ENCODE peak calls at places on chromosome 13, in ten cellular contexts. One of them, this sample, is unnamed.

GRCh38 chr13:44686478-44687071 is 110.4 kb upstream of the TSC22D1 start:
- DNase-seq in neural crest cell: no peak
- DNase-seq in tibial artery: no peak
- DNase-seq in pancreas: no peak
- DNase-seq in mucosa of gallbladder: no peak
- DNase-seq in central memory CD4-positive, alpha-beta T cell: no peak
- DNase-seq in WTC11: no peak
- DNase-seq in amniotic stem cell: no peak
- DNase-seq in fibroblast of the aortic adventitia: no peak
- DNase-seq in fibroblast of pulmonary artery: no peak
- DNase-seq in this sample: no peak

GRCh38 chr13:33351324-33351723 is 65.8 kb upstream of the STARD13 start:
- DNase-seq in tibial artery: no peak
- DNase-seq in fibroblast of pulmonary artery: peak
- DNase-seq in amniotic stem cell: no peak
- DNase-seq in WTC11: no peak
- DNase-seq in pancreas: no peak
- DNase-seq in central memory CD4-positive, alpha-beta T cell: no peak
- DNase-seq in mucosa of gallbladder: no peak
- DNase-seq in fibroblast of the aortic adventitia: peak
- DNase-seq in neural crest cell: no peak
- DNase-seq in this sample: no peak

GRCh38 chr13:111284579-111284978 is 35.9 kb upstream of the TEX29 start:
- DNase-seq in WTC11: no peak
- DNase-seq in central memory CD4-positive, alpha-beta T cell: no peak
- DNase-seq in pancreas: no peak
- DNase-seq in neural crest cell: no peak
- DNase-seq in fibroblast of the aortic adventitia: no peak
- DNase-seq in fibroblast of pulmonary artery: no peak
- DNase-seq in amniotic stem cell: no peak
- DNase-seq in tibial artery: no peak
- DNase-seq in mucosa of gallbladder: no peak
- DNase-seq in this sample: no peak

GRCh38 chr13:109271061-109271460 is 515.3 kb downstream of the IRS2 start:
- DNase-seq in central memory CD4-positive, alpha-beta T cell: no peak
- DNase-seq in fibroblast of pulmonary artery: no peak
- DNase-seq in neural crest cell: no peak
- DNase-seq in fibroblast of the aortic adventitia: no peak
- DNase-seq in WTC11: no peak
- DNase-seq in tibial artery: no peak
- DNase-seq in mucosa of gallbladder: no peak
- DNase-seq in pancreas: no peak
- DNase-seq in amniotic stem cell: no peak
- DNase-seq in this sample: no peak

GRCh38 chr13:111371211-111371610 is 50.8 kb downstream of the TEX29 start:
- DNase-seq in tibial artery: no peak
- DNase-seq in WTC11: no peak
- DNase-seq in fibroblast of pulmonary artery: peak
- DNase-seq in mucosa of gallbladder: no peak
- DNase-seq in central memory CD4-positive, alpha-beta T cell: no peak
- DNase-seq in pancreas: no peak
- DNase-seq in amniotic stem cell: no peak
- DNase-seq in fibroblast of the aortic adventitia: peak
- DNase-seq in neural crest cell: no peak
- DNase-seq in this sample: no peak

GRCh38 chr13:39935155-39935554 is 279.7 kb downstream of the COG6 start:
- DNase-seq in central memory CD4-positive, alpha-beta T cell: no peak
- DNase-seq in pancreas: no peak
- DNase-seq in mucosa of gallbladder: no peak
- DNase-seq in fibroblast of the aortic adventitia: no peak
- DNase-seq in fibroblast of pulmonary artery: no peak
- DNase-seq in WTC11: no peak
- DNase-seq in amniotic stem cell: no peak
- DNase-seq in tibial artery: no peak
- DNase-seq in neural crest cell: no peak
- DNase-seq in this sample: no peak

GRCh38 chr13:107438251-107438650 is 777.1 kb downstream of the LIG4 start:
- DNase-seq in fibroblast of pulmonary artery: no peak
- DNase-seq in amniotic stem cell: no peak
- DNase-seq in pancreas: no peak
- DNase-seq in WTC11: no peak
- DNase-seq in fibroblast of the aortic adventitia: peak
- DNase-seq in neural crest cell: no peak
- DNase-seq in tibial artery: no peak
- DNase-seq in mucosa of gallbladder: no peak
- DNase-seq in central memory CD4-positive, alpha-beta T cell: no peak
- DNase-seq in this sample: peak

GRCh38 chr13:36919206-36919832 is 719 bp downstream of the SMAD9 start:
- DNase-seq in pancreas: peak
- DNase-seq in amniotic stem cell: no peak
- DNase-seq in fibroblast of pulmonary artery: peak
- DNase-seq in WTC11: peak
- DNase-seq in neural crest cell: peak
- DNase-seq in tibial artery: peak
- DNase-seq in mucosa of gallbladder: no peak
- DNase-seq in fibroblast of the aortic adventitia: peak
- DNase-seq in central memory CD4-positive, alpha-beta T cell: no peak
- DNase-seq in this sample: peak

GRCh38 chr13:25406377-25406776 is 34.6 kb downstream of the ATP8A2 start:
- DNase-seq in amniotic stem cell: no peak
- DNase-seq in fibroblast of pulmonary artery: no peak
- DNase-seq in mucosa of gallbladder: no peak
- DNase-seq in pancreas: no peak
- DNase-seq in neural crest cell: no peak
- DNase-seq in WTC11: peak
- DNase-seq in tibial artery: no peak
- DNase-seq in fibroblast of the aortic adventitia: no peak
- DNase-seq in central memory CD4-positive, alpha-beta T cell: no peak
- DNase-seq in this sample: no peak

GRCh38 chr13:102291587-102292218 is 110.1 kb downstream of the FGF14 start:
- DNase-seq in amniotic stem cell: no peak
- DNase-seq in neural crest cell: no peak
- DNase-seq in fibroblast of the aortic adventitia: peak
- DNase-seq in tibial artery: no peak
- DNase-seq in mucosa of gallbladder: no peak
- DNase-seq in WTC11: no peak
- DNase-seq in fibroblast of pulmonary artery: peak
- DNase-seq in central memory CD4-positive, alpha-beta T cell: no peak
- DNase-seq in pancreas: no peak
- DNase-seq in this sample: no peak

GRCh38 chr13:37736040-37736439 is 133.5 kb downstream of the TRPC4 start:
- DNase-seq in neural crest cell: no peak
- DNase-seq in central memory CD4-positive, alpha-beta T cell: no peak
- DNase-seq in amniotic stem cell: no peak
- DNase-seq in fibroblast of the aortic adventitia: no peak
- DNase-seq in pancreas: no peak
- DNase-seq in mucosa of gallbladder: no peak
- DNase-seq in tibial artery: no peak
- DNase-seq in WTC11: no peak
- DNase-seq in fibroblast of pulmonary artery: no peak
- DNase-seq in this sample: no peak

GRCh38 chr13:55298201-55298600 is 1842.5 kb upstream of the PRR20A start:
- DNase-seq in tibial artery: no peak
- DNase-seq in pancreas: no peak
- DNase-seq in central memory CD4-positive, alpha-beta T cell: no peak
- DNase-seq in amniotic stem cell: no peak
- DNase-seq in WTC11: no peak
- DNase-seq in fibroblast of the aortic adventitia: no peak
- DNase-seq in fibroblast of pulmonary artery: no peak
- DNase-seq in neural crest cell: no peak
- DNase-seq in mucosa of gallbladder: no peak
- DNase-seq in this sample: no peak

GRCh38 chr13:33838567-33839131 is 20.7 kb downstream of the RFC3 start:
- DNase-seq in fibroblast of pulmonary artery: peak
- DNase-seq in amniotic stem cell: no peak
- DNase-seq in WTC11: no peak
- DNase-seq in tibial artery: no peak
- DNase-seq in pancreas: no peak
- DNase-seq in central memory CD4-positive, alpha-beta T cell: no peak
- DNase-seq in mucosa of gallbladder: no peak
- DNase-seq in fibroblast of the aortic adventitia: peak
- DNase-seq in neural crest cell: no peak
- DNase-seq in this sample: no peak

GRCh38 chr13:110907951-110908898 is 6.6 kb downstream of the ANKRD10 start:
- DNase-seq in fibroblast of pulmonary artery: peak
- DNase-seq in pancreas: no peak
- DNase-seq in amniotic stem cell: no peak
- DNase-seq in WTC11: no peak
- DNase-seq in mucosa of gallbladder: peak
- DNase-seq in tibial artery: no peak
- DNase-seq in fibroblast of the aortic adventitia: peak
- DNase-seq in neural crest cell: no peak
- DNase-seq in central memory CD4-positive, alpha-beta T cell: no peak
- DNase-seq in this sample: peak

GRCh38 chr13:79522583-79522982 is 41.6 kb downstream of the NDFIP2 start:
- DNase-seq in central memory CD4-positive, alpha-beta T cell: no peak
- DNase-seq in pancreas: no peak
- DNase-seq in mucosa of gallbladder: no peak
- DNase-seq in neural crest cell: no peak
- DNase-seq in tibial artery: no peak
- DNase-seq in WTC11: no peak
- DNase-seq in amniotic stem cell: no peak
- DNase-seq in fibroblast of the aortic adventitia: peak
- DNase-seq in fibroblast of pulmonary artery: peak
- DNase-seq in this sample: no peak

GRCh38 chr13:51714663-51715168 is 89.2 kb downstream of the DHRS12 start:
- DNase-seq in tibial artery: no peak
- DNase-seq in central memory CD4-positive, alpha-beta T cell: no peak
- DNase-seq in pancreas: no peak
- DNase-seq in fibroblast of pulmonary artery: peak
- DNase-seq in mucosa of gallbladder: no peak
- DNase-seq in neural crest cell: no peak
- DNase-seq in amniotic stem cell: no peak
- DNase-seq in WTC11: no peak
- DNase-seq in fibroblast of the aortic adventitia: peak
- DNase-seq in this sample: no peak

GRCh38 chr13:36084131-36084530 is 47.1 kb downstream of the DCLK1 start:
- DNase-seq in amniotic stem cell: no peak
- DNase-seq in tibial artery: no peak
- DNase-seq in fibroblast of the aortic adventitia: no peak
- DNase-seq in pancreas: no peak
- DNase-seq in mucosa of gallbladder: no peak
- DNase-seq in fibroblast of pulmonary artery: no peak
- DNase-seq in WTC11: no peak
- DNase-seq in central memory CD4-positive, alpha-beta T cell: no peak
- DNase-seq in neural crest cell: no peak
- DNase-seq in this sample: no peak

GRCh38 chr13:113378825-113379224 is 14.9 kb upstream of the GRTP1 start:
- DNase-seq in fibroblast of the aortic adventitia: no peak
- DNase-seq in amniotic stem cell: no peak
- DNase-seq in WTC11: no peak
- DNase-seq in neural crest cell: no peak
- DNase-seq in mucosa of gallbladder: no peak
- DNase-seq in central memory CD4-positive, alpha-beta T cell: no peak
- DNase-seq in fibroblast of pulmonary artery: no peak
- DNase-seq in tibial artery: peak
- DNase-seq in pancreas: no peak
- DNase-seq in this sample: no peak

GRCh38 chr13:114112826-114113322 is 19.5 kb downstream of the RASA3 start:
- DNase-seq in fibroblast of the aortic adventitia: no peak
- DNase-seq in central memory CD4-positive, alpha-beta T cell: no peak
- DNase-seq in tibial artery: no peak
- DNase-seq in fibroblast of pulmonary artery: no peak
- DNase-seq in pancreas: peak
- DNase-seq in mucosa of gallbladder: no peak
- DNase-seq in amniotic stem cell: no peak
- DNase-seq in WTC11: peak
- DNase-seq in neural crest cell: no peak
- DNase-seq in this sample: no peak

GRCh38 chr13:32669030-32669646 is 82.9 kb downstream of the PDS5B start:
- DNase-seq in pancreas: no peak
- DNase-seq in tibial artery: no peak
- DNase-seq in central memory CD4-positive, alpha-beta T cell: peak
- DNase-seq in fibroblast of the aortic adventitia: peak
- DNase-seq in neural crest cell: no peak
- DNase-seq in fibroblast of pulmonary artery: peak
- DNase-seq in mucosa of gallbladder: no peak
- DNase-seq in WTC11: no peak
- DNase-seq in amniotic stem cell: peak
- DNase-seq in this sample: no peak

GRCh38 chr13:48223016-48223385 is 10.0 kb upstream of the ITM2B start:
- DNase-seq in amniotic stem cell: no peak
- DNase-seq in central memory CD4-positive, alpha-beta T cell: no peak
- DNase-seq in fibroblast of the aortic adventitia: no peak
- DNase-seq in mucosa of gallbladder: no peak
- DNase-seq in fibroblast of pulmonary artery: no peak
- DNase-seq in pancreas: no peak
- DNase-seq in WTC11: no peak
- DNase-seq in tibial artery: no peak
- DNase-seq in neural crest cell: no peak
- DNase-seq in this sample: no peak

GRCh38 chr13:111972261-111972780 is 94.6 kb upstream of the SOX1 start:
- DNase-seq in fibroblast of the aortic adventitia: no peak
- DNase-seq in neural crest cell: no peak
- DNase-seq in WTC11: no peak
- DNase-seq in central memory CD4-positive, alpha-beta T cell: no peak
- DNase-seq in mucosa of gallbladder: no peak
- DNase-seq in pancreas: no peak
- DNase-seq in tibial artery: no peak
- DNase-seq in fibroblast of pulmonary artery: no peak
- DNase-seq in amniotic stem cell: no peak
- DNase-seq in this sample: no peak

GRCh38 chr13:73683746-73684145 is 450.5 kb downstream of the KLF12 start:
- DNase-seq in pancreas: no peak
- DNase-seq in tibial artery: no peak
- DNase-seq in fibroblast of the aortic adventitia: no peak
- DNase-seq in central memory CD4-positive, alpha-beta T cell: no peak
- DNase-seq in neural crest cell: no peak
- DNase-seq in amniotic stem cell: no peak
- DNase-seq in WTC11: no peak
- DNase-seq in fibroblast of pulmonary artery: no peak
- DNase-seq in mucosa of gallbladder: no peak
- DNase-seq in this sample: no peak

GRCh38 chr13:29448124-29448685 is 147.3 kb downstream of the SLC7A1 start:
- DNase-seq in mucosa of gallbladder: no peak
- DNase-seq in tibial artery: no peak
- DNase-seq in fibroblast of pulmonary artery: no peak
- DNase-seq in amniotic stem cell: no peak
- DNase-seq in central memory CD4-positive, alpha-beta T cell: no peak
- DNase-seq in fibroblast of the aortic adventitia: no peak
- DNase-seq in WTC11: no peak
- DNase-seq in neural crest cell: no peak
- DNase-seq in pancreas: no peak
- DNase-seq in this sample: no peak

This sample was measured in testis.